ENCODE peak calls at places on chromosomes 1 and 21, in eight cellular contexts. C, E, X, I, P, L, J and B are unnamed samples. For H3K9me3 and H3K36me3, the result is how much of the 10 kb centered on the place peaks cover.

GRCh38 chr21:34123609-34124008 is 50.2 kb downstream of the MRPS6 start:
- DNase-seq in I (no peak), P (no peak), E (peak), C (no peak), L (no peak), J (no peak), X (no peak), B (no peak)

GRCh38 chr1:50742523-50742922 is 217.5 kb downstream of the FAF1 start:
- DNase-seq in X (no peak), J (no peak), L (no peak), I (no peak), E (no peak), C (no peak), P (peak), B (no peak)

GRCh38 chr1:173868266-173869107 is at the start of gene ZBTB37:
- DNase-seq in J (peak), L (peak), E (peak), P (peak), I (peak), X (no peak), C (peak), B (peak)

GRCh38 chr1:20183035-20183434 is 2.9 kb upstream of the UBXN10 start:
- DNase-seq in X (no peak), E (no peak), L (no peak), C (no peak), P (no peak), J (no peak), I (no peak), B (no peak)

GRCh38 chr1:242224426-242224825 is 225.5 kb upstream of the MAP1LC3C start:
- DNase-seq in X (no peak), C (no peak), J (no peak), P (no peak), E (no peak), L (no peak), I (no peak), B (no peak)

GRCh38 chr1:227544677-227545076 is 18.7 kb upstream of the ZNF678 start:
- DNase-seq in J (no peak), C (no peak), P (no peak), L (no peak), I (no peak), E (no peak), X (no peak), B (no peak)

GRCh38 chr1:232554431-232554830 is 75.5 kb downstream of the SIPA1L2 start:
- DNase-seq in J (no peak), L (no peak), C (no peak), P (no peak), X (no peak), I (no peak), E (no peak), B (no peak)

GRCh38 chr1:23959461-23960290 is at the start of gene PNRC2:
- DNase-seq in J (peak), I (peak), X (peak), C (peak), E (peak), P (peak), L (peak), B (peak)

GRCh38 chr1:26857473-26857872 is 5.5 kb upstream of the SFN start:
- DNase-seq in C (no peak), J (no peak), P (no peak), E (no peak), L (no peak), X (no peak), I (no peak), B (no peak)

GRCh38 chr1:14113841-14114567 is 414.0 kb downstream of the PRDM2 start:
- DNase-seq in I (peak), L (peak), J (no peak), C (no peak), X (peak), E (peak), P (peak), B (peak)

GRCh38 chr1:175757381-175758015 is 14.1 kb upstream of the TNR start:
- DNase-seq in P (no peak), L (no peak), C (no peak), J (no peak), E (peak), I (no peak), X (no peak), B (peak)

GRCh38 chr1:161492827-161493226 is 12.4 kb upstream of the FCGR2A start:
- DNase-seq in J (no peak), C (no peak), X (no peak), I (no peak), E (no peak), L (no peak), P (no peak), B (no peak)

GRCh38 chr1:226002667-226003501 is 3.7 kb upstream of the SDE2 start:
- DNase-seq in X (no peak), I (peak), E (peak), L (peak), C (peak), P (peak), J (peak), B (peak)

GRCh38 chr1:154799188-154799587 is 70.9 kb downstream of the KCNN3 start:
- DNase-seq in I (no peak), E (no peak), P (no peak), C (no peak), X (no peak), J (no peak), L (no peak), B (no peak)

GRCh38 chr1:13628711-13629110 is 45.1 kb downstream of the PDPN start:
- DNase-seq in E (no peak), I (no peak), J (no peak), X (no peak), C (no peak), P (peak), L (no peak), B (no peak)

GRCh38 chr1:42692461-42692860 is 10.2 kb downstream of the YBX1 start:
- DNase-seq in P (no peak), C (no peak), I (no peak), L (no peak), J (no peak), X (no peak), E (peak), B (no peak)

GRCh38 chr1:22711071-22711470 is 432 bp downstream of the EPHB2 start:
- DNase-seq in I (no peak), C (no peak), J (no peak), E (no peak), P (no peak), L (no peak), X (no peak), B (peak)

GRCh38 chr1:41581216-41582003 is 96.9 kb upstream of the EDN2 start:
- DNase-seq in I (no peak), E (no peak), X (no peak), C (no peak), L (no peak), J (no peak), P (no peak), B (no peak)

GRCh38 chr1:15305366-15305765 is 58.3 kb downstream of the FHAD1 start:
- DNase-seq in X (no peak), P (peak), E (no peak), I (no peak), L (no peak), J (no peak), C (no peak), B (peak)

GRCh38 chr21:37153193-37153934 is 80.3 kb downstream of the TTC3 start:
- DNase-seq in L (no peak), E (no peak), I (no peak), P (peak), J (no peak), X (no peak), C (peak), B (peak)

GRCh38 chr1:7372477-7373120 is 398.5 kb upstream of the VAMP3 start:
- DNase-seq in P (no peak), I (no peak), X (no peak), L (no peak), E (no peak), J (peak), C (no peak), B (no peak)

GRCh38 chr1:60894121-60894520 is 188.2 kb upstream of the NFIA start:
- DNase-seq in E (no peak), X (no peak), C (no peak), I (peak), J (no peak), P (no peak), L (no peak), B (no peak)

GRCh38 chr1:217184854-217185253 is 446.0 kb downstream of the GPATCH2 start:
- DNase-seq in X (no peak), C (no peak), E (no peak), I (no peak), J (no peak), L (no peak), P (peak), B (peak)

GRCh38 chr1:8335246-8335645 is 17.3 kb downstream of the SLC45A1 start:
- DNase-seq in X (no peak), L (no peak), C (no peak), E (no peak), J (peak), P (no peak), I (no peak), B (no peak)

GRCh38 chr1:172845371-172845770 is 186.5 kb downstream of the FASLG start:
- DNase-seq in X (no peak), P (peak), I (no peak), C (no peak), J (no peak), E (no peak), L (no peak), B (no peak)

GRCh38 chr1:233520510-233521191 is 93.3 kb upstream of the KCNK1 start:
- DNase-seq in I (no peak), L (no peak), C (no peak), E (no peak), J (no peak), X (no peak), P (peak), B (peak)

GRCh38 chr1:8293641-8294169 is 24.2 kb upstream of the SLC45A1 start:
- DNase-seq in E (no peak), L (no peak), X (no peak), C (no peak), J (no peak), I (no peak), P (no peak), B (peak)

GRCh38 chr21:33734326-33734725 is 92.0 kb downstream of the ITSN1 start:
- DNase-seq in I (no peak), P (peak), E (no peak), C (no peak), X (no peak), J (no peak), L (no peak), B (no peak)

GRCh38 chr1:86460998-86461397 is 7.7 kb upstream of the CLCA1 start:
- DNase-seq in X (no peak), L (no peak), I (no peak), C (no peak), J (no peak), P (no peak), E (no peak), B (no peak)

GRCh38 chr21:46119565-46120271 is 21.8 kb downstream of the COL6A2 start:
- DNase-seq in X (no peak), I (peak), J (peak), P (no peak), C (peak), E (peak), L (peak), B (peak)

GRCh38 chr21:35204125-35204524 is 155.0 kb upstream of the RUNX1 start:
- DNase-seq in J (no peak), C (no peak), P (peak), E (no peak), I (no peak), X (no peak), L (no peak), B (no peak)

GRCh38 chr1:104238991-104239390 is 489.3 kb downstream of the AMY1C start:
- DNase-seq in X (no peak), C (no peak), P (no peak), J (no peak), E (no peak), L (no peak), I (no peak), B (no peak)

GRCh38 chr21:41112740-41113692 is 54.9 kb upstream of the BACE2 start:
- DNase-seq in C (no peak), I (no peak), P (peak), X (no peak), E (no peak), J (no peak), L (peak), B (peak)

GRCh38 chr1:41806472-41807155 is 112.1 kb downstream of the HIVEP3 start:
- DNase-seq in C (no peak), P (no peak), I (no peak), J (no peak), L (no peak), E (no peak), X (no peak), B (no peak)

GRCh38 chr1:22444856-22445255 is 6.8 kb upstream of the ZBTB40 start:
- DNase-seq in L (no peak), P (peak), C (no peak), I (no peak), E (no peak), J (no peak), X (no peak), B (no peak)

GRCh38 chr1:70961374-70961773 is 86.2 kb downstream of the PTGER3 start:
- DNase-seq in I (no peak), X (no peak), P (no peak), E (no peak), L (no peak), C (no peak), J (no peak), B (no peak)

GRCh38 chr1:159828916-159829634 is 2.4 kb downstream of the SLAMF8 start:
- DNase-seq in P (no peak), L (peak), J (peak), E (peak), I (peak), C (no peak), X (no peak), B (no peak)

DNA sequence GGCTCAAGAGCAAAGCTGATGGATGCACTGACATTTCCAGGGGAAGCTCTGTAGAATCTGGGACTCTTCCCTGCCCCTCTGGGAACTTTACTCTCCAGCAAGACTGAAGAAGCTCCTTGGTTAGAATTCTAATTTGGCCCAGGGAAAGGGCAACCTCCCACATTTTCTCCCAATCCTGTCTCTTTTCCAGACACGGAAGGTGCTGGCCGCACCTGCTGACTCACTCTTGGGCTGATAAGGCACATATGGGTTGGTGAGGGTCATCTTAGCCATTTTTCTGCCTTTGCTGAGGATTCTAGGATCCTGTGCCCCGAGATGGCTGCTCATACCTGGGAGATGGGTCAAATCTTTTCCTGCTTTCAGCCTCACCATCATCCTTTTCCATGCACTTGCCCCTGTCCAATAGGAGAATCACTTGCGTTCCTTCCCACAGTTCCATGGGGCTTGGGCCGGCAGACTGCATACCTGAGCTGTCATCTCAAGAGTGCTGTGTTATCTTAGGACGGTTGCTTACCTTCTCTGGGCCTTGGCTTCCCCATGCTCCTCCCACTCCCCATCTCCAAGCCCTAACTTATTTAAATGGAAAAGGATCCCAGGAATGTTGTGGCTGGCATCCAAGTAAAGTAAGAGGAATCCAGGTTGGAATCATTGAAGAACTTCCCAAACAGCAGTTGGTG is 1.3 kb downstream of the TINAGL1 start:
- DNase-seq in C (no peak), E (no peak), X (no peak), I (no peak), L (no peak), P (peak), J (no peak), B (no peak)
- H3K4me3 ChIP-seq in C (peak), E (peak), X (peak), I (peak), L (peak), P (no peak), J (peak), B (no peak)

DNA sequence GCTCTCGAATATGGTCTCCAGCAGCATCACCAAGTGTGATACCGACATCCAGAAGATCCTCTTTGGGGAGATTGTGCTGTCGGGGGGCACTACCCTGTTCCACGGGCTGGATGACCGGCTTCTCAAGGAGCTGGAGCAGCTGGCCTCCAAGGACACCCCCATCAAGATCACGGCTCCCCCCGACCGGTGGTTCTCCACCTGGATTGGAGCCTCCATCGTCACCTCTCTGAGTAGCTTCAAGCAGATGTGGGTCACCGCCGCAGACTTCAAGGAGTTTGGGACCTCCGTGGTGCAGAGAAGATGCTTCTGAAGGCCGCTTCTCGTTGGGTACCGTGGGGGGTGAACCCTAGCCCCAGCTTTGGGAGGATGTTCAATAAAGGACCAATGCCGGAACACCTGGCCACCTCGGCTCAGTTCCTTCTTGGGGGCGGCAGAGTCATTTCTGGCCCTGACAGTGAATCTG is 1.3 kb downstream of the ACTRT2 start:
- DNase-seq in I (peak), E (peak), L (no peak), C (no peak), J (no peak), P (no peak), X (no peak), B (no peak)
- H3K9me3 ChIP-seq in I (under half), E (under half), L (under half), C (under half), J (under half), P (under half), X (under half), B (under half)

GRCh38 chr1:53819387-53819786 is 18.7 kb downstream of the NDC1 start:
- DNase-seq in J (no peak), E (no peak), L (no peak), P (no peak), X (no peak), C (no peak), I (no peak), B (no peak)

GRCh38 chr1:53821380-53821779 is 16.7 kb downstream of the NDC1 start:
- DNase-seq in L (no peak), E (no peak), I (no peak), C (no peak), X (no peak), P (no peak), J (no peak), B (no peak)

GRCh38 chr1:53822931-53823330 is 15.2 kb downstream of the NDC1 start:
- DNase-seq in X (no peak), C (no peak), I (no peak), J (no peak), L (no peak), E (no peak), P (no peak), B (no peak)

GRCh38 chr1:53826367-53826766 is 11.7 kb downstream of the NDC1 start:
- DNase-seq in I (no peak), X (no peak), P (no peak), J (no peak), C (no peak), L (no peak), E (no peak), B (no peak)

GRCh38 chr1:53825306-53825705 is 12.8 kb downstream of the NDC1 start:
- DNase-seq in C (no peak), J (no peak), L (no peak), X (no peak), E (no peak), P (no peak), I (no peak), B (no peak)
- H3K36me3 ChIP-seq in C (under half), J (under half), L (half or more), X (under half), E (under half), P (under half), I (under half), B (half or more)

GRCh38 chr1:201942129-201942495 is 4.2 kb downstream of the LMOD1 start:
- DNase-seq in J (no peak), X (no peak), I (no peak), L (no peak), C (no peak), E (no peak), P (no peak), B (no peak)

GRCh38 chr1:201944002-201944401 is 2.3 kb downstream of the LMOD1 start:
- DNase-seq in I (no peak), E (no peak), L (no peak), J (no peak), P (no peak), C (no peak), X (no peak), B (no peak)

GRCh38 chr1:201939271-201939973 is 6.9 kb downstream of the LMOD1 start:
- DNase-seq in L (no peak), C (no peak), P (no peak), J (no peak), E (no peak), I (no peak), X (no peak), B (no peak)

GRCh38 chr1:201938440-201939005 is 7.8 kb downstream of the LMOD1 start:
- DNase-seq in E (no peak), I (no peak), C (no peak), X (no peak), J (no peak), P (no peak), L (no peak), B (no peak)

GRCh38 chr1:201941420-201942128 is 4.8 kb downstream of the LMOD1 start:
- DNase-seq in X (no peak), I (no peak), E (no peak), C (peak), L (no peak), P (no peak), J (no peak), B (no peak)
- H3K4me3 ChIP-seq in X (peak), I (peak), E (no peak), C (peak), L (no peak), P (no peak), J (no peak), B (no peak)

DNA sequence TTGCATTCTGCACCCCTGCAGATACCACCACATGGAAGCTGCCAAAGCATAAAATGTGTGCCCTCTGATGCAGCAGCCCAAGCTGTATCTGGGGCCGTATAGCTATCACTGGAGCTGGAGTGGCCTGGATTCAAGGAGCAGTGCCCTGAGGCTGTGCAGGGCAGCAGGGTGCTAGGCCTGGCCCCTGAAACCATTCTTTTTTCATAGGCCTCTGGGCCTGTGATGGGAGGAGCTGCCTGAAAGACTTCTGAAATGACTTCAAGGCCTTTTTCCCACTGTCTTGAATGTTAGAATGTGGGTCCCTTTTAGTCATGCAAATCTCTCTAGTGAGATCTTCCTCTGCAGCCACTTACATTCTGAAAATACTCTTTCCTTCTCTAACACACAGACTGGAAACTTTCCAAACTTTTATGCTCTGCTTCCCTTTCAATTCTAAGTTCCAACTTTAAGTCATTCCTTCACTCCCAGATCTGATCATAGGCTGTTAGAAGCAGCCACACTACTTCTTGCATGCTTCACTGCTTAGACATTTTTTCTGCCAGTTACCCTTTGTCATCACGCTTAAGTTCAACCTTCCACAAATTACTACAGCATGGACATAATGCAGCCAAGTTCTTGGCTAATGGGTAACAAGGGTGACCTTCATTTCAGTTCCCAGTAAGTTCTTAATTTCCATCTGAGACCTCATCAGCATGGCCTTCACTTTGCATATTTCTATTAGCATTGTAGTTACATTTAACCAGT is 42.4 kb downstream of the DRAM2 start:
- DNase-seq in E (no peak), I (no peak), P (no peak), L (no peak), C (no peak), J (no peak), X (no peak), B (no peak)
- H3K9me3 ChIP-seq in E (under half), I (half or more), P (under half), L (under half), C (under half), J (under half), X (under half), B (under half)

GRCh38 chr1:167695150-167695549 is 26.6 kb upstream of the MPZL1 start:
- DNase-seq in E (no peak), C (no peak), L (no peak), J (no peak), X (no peak), P (no peak), I (no peak), B (no peak)

GRCh38 chr1:167695756-167696561 is 25.8 kb upstream of the MPZL1 start:
- DNase-seq in X (no peak), E (no peak), C (no peak), P (no peak), I (no peak), J (no peak), L (no peak), B (no peak)

GRCh38 chr1:167701510-167701909 is 20.3 kb upstream of the MPZL1 start:
- DNase-seq in X (no peak), J (no peak), I (no peak), P (no peak), E (no peak), L (no peak), C (no peak), B (no peak)

GRCh38 chr1:167697667-167698141 is 24.1 kb upstream of the MPZL1 start:
- DNase-seq in J (peak), E (peak), L (peak), I (peak), C (no peak), P (no peak), X (no peak), B (no peak)

GRCh38 chr1:167698313-167698712 is 23.5 kb upstream of the MPZL1 start:
- DNase-seq in X (no peak), I (no peak), E (no peak), P (no peak), C (no peak), J (no peak), L (no peak), B (no peak)
- H3K36me3 ChIP-seq in X (under half), I (half or more), E (under half), P (under half), C (under half), J (under half), L (half or more), B (under half)